ENCODE peak calls at places on chromosomes 2 and 18, in seven cellular contexts. One of them, this sample, is unnamed.

GRCh38 chr2:127576433-127577207 is 41.1 kb downstream of the MYO7B start:
- DNase-seq in amniotic stem cell: peak; percentile 65
- DNase-seq in Kasumi-1: no peak
- DNase-seq in NCI-H748 treated with DMSO at 0.1 percent for 48 hours: no peak
- DNase-seq in T1000: peak; percentile 76
- DNase-seq in Right ventricle myocardium superior: peak; percentile 91
- DNase-seq in ovary: no peak
- DNase-seq in this sample: peak; percentile 24

GRCh38 chr18:63962137-63962536 is 7.7 kb upstream of the SERPINB8 start:
- DNase-seq in amniotic stem cell: no peak
- DNase-seq in Kasumi-1: no peak
- DNase-seq in NCI-H748 treated with DMSO at 0.1 percent for 48 hours: no peak
- DNase-seq in T1000: no peak
- DNase-seq in Right ventricle myocardium superior: no peak
- DNase-seq in ovary: no peak
- DNase-seq in this sample: no peak

GRCh38 chr18:68694316-68694715 is 20.6 kb downstream of the TMX3 start:
- DNase-seq in amniotic stem cell: no peak
- DNase-seq in Kasumi-1: no peak
- DNase-seq in NCI-H748 treated with DMSO at 0.1 percent for 48 hours: no peak
- DNase-seq in T1000: no peak
- DNase-seq in Right ventricle myocardium superior: peak; percentile 42
- DNase-seq in ovary: no peak
- DNase-seq in this sample: no peak

GRCh38 chr2:126736133-126736874 is 80.3 kb downstream of the GYPC start:
- DNase-seq in amniotic stem cell: no peak
- DNase-seq in Kasumi-1: no peak
- DNase-seq in NCI-H748 treated with DMSO at 0.1 percent for 48 hours: no peak
- DNase-seq in T1000: no peak
- DNase-seq in Right ventricle myocardium superior: no peak
- DNase-seq in ovary: no peak
- DNase-seq in this sample: no peak

GRCh38 chr2:203261326-203262159 is 22.7 kb downstream of the CYP20A1 start:
- DNase-seq in amniotic stem cell: no peak
- DNase-seq in Kasumi-1: no peak
- DNase-seq in NCI-H748 treated with DMSO at 0.1 percent for 48 hours: no peak
- DNase-seq in T1000: no peak
- DNase-seq in Right ventricle myocardium superior: no peak
- DNase-seq in ovary: no peak
- DNase-seq in this sample: no peak

GRCh38 chr2:189379287-189379630 is 62.0 kb upstream of the WDR75 start:
- DNase-seq in amniotic stem cell: no peak
- DNase-seq in Kasumi-1: no peak
- DNase-seq in NCI-H748 treated with DMSO at 0.1 percent for 48 hours: no peak
- DNase-seq in T1000: no peak
- DNase-seq in Right ventricle myocardium superior: no peak
- DNase-seq in ovary: no peak
- DNase-seq in this sample: no peak

GRCh38 chr2:133040175-133040574 is 370.2 kb upstream of the LYPD1 start:
- DNase-seq in amniotic stem cell: no peak
- DNase-seq in Kasumi-1: no peak
- DNase-seq in NCI-H748 treated with DMSO at 0.1 percent for 48 hours: no peak
- DNase-seq in T1000: no peak
- DNase-seq in Right ventricle myocardium superior: no peak
- DNase-seq in ovary: no peak
- DNase-seq in this sample: no peak

GRCh38 chr2:143218621-143219020 is 89.4 kb downstream of the ARHGAP15 start:
- DNase-seq in amniotic stem cell: no peak
- DNase-seq in Kasumi-1: no peak
- DNase-seq in NCI-H748 treated with DMSO at 0.1 percent for 48 hours: no peak
- DNase-seq in T1000: no peak
- DNase-seq in Right ventricle myocardium superior: no peak
- DNase-seq in ovary: no peak
- DNase-seq in this sample: no peak

GRCh38 chr18:49094979-49095632 is 144.3 kb upstream of the SMAD7 start:
- DNase-seq in amniotic stem cell: peak; percentile 74
- DNase-seq in Kasumi-1: no peak
- DNase-seq in NCI-H748 treated with DMSO at 0.1 percent for 48 hours: no peak
- DNase-seq in T1000: peak; percentile 3
- DNase-seq in Right ventricle myocardium superior: no peak
- DNase-seq in ovary: no peak
- DNase-seq in this sample: no peak

GRCh38 chr2:144290276-144290675 is 229.6 kb downstream of the ZEB2 start:
- DNase-seq in amniotic stem cell: no peak
- DNase-seq in Kasumi-1: no peak
- DNase-seq in NCI-H748 treated with DMSO at 0.1 percent for 48 hours: no peak
- DNase-seq in T1000: no peak
- DNase-seq in Right ventricle myocardium superior: no peak
- DNase-seq in ovary: no peak
- DNase-seq in this sample: no peak

GRCh38 chr2:38106420-38107182 is 30.6 kb upstream of the CYP1B1 start:
- DNase-seq in amniotic stem cell: no peak
- DNase-seq in Kasumi-1: no peak
- DNase-seq in NCI-H748 treated with DMSO at 0.1 percent for 48 hours: no peak
- DNase-seq in T1000: no peak
- DNase-seq in Right ventricle myocardium superior: no peak
- DNase-seq in ovary: no peak
- DNase-seq in this sample: peak; percentile 89

GRCh38 chr2:36270758-36271157 is 84.8 kb upstream of the CRIM1 start:
- DNase-seq in amniotic stem cell: no peak
- DNase-seq in Kasumi-1: no peak
- DNase-seq in NCI-H748 treated with DMSO at 0.1 percent for 48 hours: no peak
- DNase-seq in T1000: no peak
- DNase-seq in Right ventricle myocardium superior: no peak
- DNase-seq in ovary: no peak
- DNase-seq in this sample: no peak

GRCh38 chr2:207341114-207341750 is 175.5 kb upstream of the KLF7 start:
- DNase-seq in amniotic stem cell: no peak
- DNase-seq in Kasumi-1: no peak
- DNase-seq in NCI-H748 treated with DMSO at 0.1 percent for 48 hours: no peak
- DNase-seq in T1000: no peak
- DNase-seq in Right ventricle myocardium superior: no peak
- DNase-seq in ovary: no peak
- DNase-seq in this sample: no peak

GRCh38 chr2:11785611-11785940 is 39.1 kb downstream of the LPIN1 start:
- DNase-seq in amniotic stem cell: no peak
- DNase-seq in Kasumi-1: no peak
- DNase-seq in NCI-H748 treated with DMSO at 0.1 percent for 48 hours: no peak
- DNase-seq in T1000: no peak
- DNase-seq in Right ventricle myocardium superior: no peak
- DNase-seq in ovary: no peak
- DNase-seq in this sample: no peak

GRCh38 chr2:47035615-47036488 is 119.3 kb downstream of the STPG4 start:
- DNase-seq in amniotic stem cell: no peak
- DNase-seq in Kasumi-1: no peak
- DNase-seq in NCI-H748 treated with DMSO at 0.1 percent for 48 hours: no peak
- DNase-seq in T1000: no peak
- DNase-seq in Right ventricle myocardium superior: no peak
- DNase-seq in ovary: no peak
- DNase-seq in this sample: no peak

GRCh38 chr18:70182548-70182947 is 22.9 kb downstream of the RTTN start:
- DNase-seq in amniotic stem cell: no peak
- DNase-seq in Kasumi-1: no peak
- DNase-seq in NCI-H748 treated with DMSO at 0.1 percent for 48 hours: no peak
- DNase-seq in T1000: no peak
- DNase-seq in Right ventricle myocardium superior: no peak
- DNase-seq in ovary: no peak
- DNase-seq in this sample: no peak

GRCh38 chr2:133821107-133821760 is 253.0 kb upstream of the NCKAP5 start:
- DNase-seq in amniotic stem cell: no peak
- DNase-seq in Kasumi-1: no peak
- DNase-seq in NCI-H748 treated with DMSO at 0.1 percent for 48 hours: no peak
- DNase-seq in T1000: no peak
- DNase-seq in Right ventricle myocardium superior: no peak
- DNase-seq in ovary: no peak
- DNase-seq in this sample: no peak

GRCh38 chr18:48931680-48932461 is 18.9 kb downstream of the SMAD7 start:
- DNase-seq in amniotic stem cell: no peak
- DNase-seq in Kasumi-1: no peak
- DNase-seq in NCI-H748 treated with DMSO at 0.1 percent for 48 hours: no peak
- DNase-seq in T1000: no peak
- DNase-seq in Right ventricle myocardium superior: no peak
- DNase-seq in ovary: peak; percentile 25
- DNase-seq in this sample: peak; percentile 9

GRCh38 chr2:46909771-46910419 is 5.7 kb downstream of the MCFD2 start:
- DNase-seq in amniotic stem cell: peak; percentile 41
- DNase-seq in Kasumi-1: no peak
- DNase-seq in NCI-H748 treated with DMSO at 0.1 percent for 48 hours: no peak
- DNase-seq in T1000: peak; percentile 53
- DNase-seq in Right ventricle myocardium superior: no peak
- DNase-seq in ovary: no peak
- DNase-seq in this sample: peak; percentile 85

GRCh38 chr2:165268751-165269150 is 29.5 kb downstream of the SCN2A start:
- DNase-seq in amniotic stem cell: no peak
- DNase-seq in Kasumi-1: no peak
- DNase-seq in NCI-H748 treated with DMSO at 0.1 percent for 48 hours: no peak
- DNase-seq in T1000: no peak
- DNase-seq in Right ventricle myocardium superior: no peak
- DNase-seq in ovary: no peak
- DNase-seq in this sample: no peak

GRCh38 chr18:54822872-54823845 is 5.1 kb upstream of the RAB27B start:
- DNase-seq in amniotic stem cell: no peak
- DNase-seq in Kasumi-1: no peak
- DNase-seq in NCI-H748 treated with DMSO at 0.1 percent for 48 hours: no peak
- DNase-seq in T1000: peak; percentile 59
- DNase-seq in Right ventricle myocardium superior: no peak
- DNase-seq in ovary: no peak
- DNase-seq in this sample: no peak

GRCh38 chr2:7666561-7667259 is 749.5 kb downstream of the RNF144A start:
- DNase-seq in amniotic stem cell: no peak
- DNase-seq in Kasumi-1: no peak
- DNase-seq in NCI-H748 treated with DMSO at 0.1 percent for 48 hours: no peak
- DNase-seq in T1000: no peak
- DNase-seq in Right ventricle myocardium superior: no peak
- DNase-seq in ovary: no peak
- DNase-seq in this sample: no peak

GRCh38 chr2:18987592-18988073 is 370.8 kb downstream of the OSR1 start:
- DNase-seq in amniotic stem cell: peak; percentile 91
- DNase-seq in Kasumi-1: no peak
- DNase-seq in NCI-H748 treated with DMSO at 0.1 percent for 48 hours: no peak
- DNase-seq in T1000: peak; percentile 49
- DNase-seq in Right ventricle myocardium superior: peak; percentile 76
- DNase-seq in ovary: peak; percentile 74
- DNase-seq in this sample: peak; percentile 83

GRCh38 chr2:172270278-172271079 is 156.9 kb upstream of the ITGA6 start:
- DNase-seq in amniotic stem cell: no peak
- DNase-seq in Kasumi-1: no peak
- DNase-seq in NCI-H748 treated with DMSO at 0.1 percent for 48 hours: peak; percentile 80
- DNase-seq in T1000: no peak
- DNase-seq in Right ventricle myocardium superior: no peak
- DNase-seq in ovary: no peak
- DNase-seq in this sample: no peak